ENCODE peak calls at places on chromosomes 2 and 18, in ten cellular contexts. H is psoas muscle, U is IMR-90, M is coronary artery, R is BE2C, K is tibial nerve, O is heart left ventricle, D is PC-9, Y is breast epithelium, P is AG04449. N is an unnamed sample.

GRCh38 chr2:47599171-47599570 is 183.8 kb upstream of the MSH6 start:
- DNase-seq in H (no peak), U (no peak), M (no peak), R (no peak), K (no peak), O (no peak), D (no peak), Y (no peak), P (no peak), N (no peak)

GRCh38 chr2:112812318-112813042 is 24.1 kb downstream of the IL1B start:
- DNase-seq in H (no peak), U (peak; percentile 96), M (no peak), R (no peak), K (no peak), O (no peak), D (no peak), Y (no peak), P (no peak), N (peak; percentile 74)

GRCh38 chr2:113156278-113157107 is 17.3 kb upstream of the PSD4 start:
- DNase-seq in H (no peak), U (no peak), M (peak; percentile 7), R (no peak), K (no peak), O (no peak), D (peak; percentile 42), Y (no peak), P (no peak), N (no peak)

GRCh38 chr2:18117592-18117991 is 239.1 kb downstream of the KCNS3 start:
- DNase-seq in H (no peak), U (peak; percentile 41), M (no peak), R (peak; percentile 28), K (no peak), O (no peak), D (no peak), Y (no peak), P (no peak), N (peak; percentile 51)

GRCh38 chr2:160703648-160704585 is 210.3 kb upstream of the RBMS1 start:
- DNase-seq in H (peak; percentile 11), U (no peak), M (no peak), R (no peak), K (no peak), O (peak; percentile 10), D (no peak), Y (no peak), P (no peak), N (peak; percentile 61)

GRCh38 chr2:9252002-9252357 is 45.4 kb downstream of the ASAP2 start:
- DNase-seq in H (no peak), U (no peak), M (no peak), R (no peak), K (no peak), O (no peak), D (peak; percentile 62), Y (no peak), P (no peak), N (no peak)

GRCh38 chr2:64586883-64587481 is 62.9 kb downstream of the AFTPH start:
- DNase-seq in H (no peak), U (peak; percentile 72), M (no peak), R (no peak), K (no peak), O (no peak), D (peak; percentile 49), Y (no peak), P (peak; percentile 17), N (peak; percentile 72)

GRCh38 chr2:5236308-5236707 is 455.9 kb upstream of the SOX11 start:
- DNase-seq in H (no peak), U (no peak), M (no peak), R (no peak), K (no peak), O (no peak), D (no peak), Y (no peak), P (no peak), N (no peak)

GRCh38 chr2:100427627-100428258 is 10.3 kb upstream of the CHST10 start:
- DNase-seq in H (peak; percentile 26), U (peak; percentile 38), M (no peak), R (peak; percentile 63), K (no peak), O (peak; percentile 40), D (no peak), Y (peak; percentile 33), P (no peak), N (peak; percentile 33)

GRCh38 chr2:74426181-74426758 is 4.7 kb downstream of the WDR54 start:
- DNase-seq in H (no peak), U (no peak), M (no peak), R (no peak), K (no peak), O (no peak), D (no peak), Y (no peak), P (no peak), N (no peak)

GRCh38 chr2:180562378-180562777 is 418.0 kb upstream of the UBE2E3 start:
- DNase-seq in H (no peak), U (no peak), M (no peak), R (no peak), K (no peak), O (no peak), D (no peak), Y (no peak), P (no peak), N (no peak)

GRCh38 chr2:184830531-184830930 is 232.2 kb downstream of the ZNF804A start:
- DNase-seq in H (no peak), U (no peak), M (no peak), R (no peak), K (no peak), O (no peak), D (no peak), Y (no peak), P (no peak), N (no peak)

GRCh38 chr2:236309669-236310029 is 45.4 kb upstream of the ASB18 start:
- DNase-seq in H (no peak), U (no peak), M (no peak), R (peak; percentile 24), K (no peak), O (no peak), D (no peak), Y (no peak), P (no peak), N (no peak)

GRCh38 chr2:96205238-96205637 is 3.4 kb downstream of the STARD7 start:
- DNase-seq in H (no peak), U (no peak), M (no peak), R (no peak), K (no peak), O (no peak), D (peak; percentile 40), Y (peak; percentile 55), P (no peak), N (peak; percentile 89)

GRCh38 chr2:128310094-128310716 is 8.5 kb downstream of the HS6ST1 start:
- DNase-seq in H (no peak), U (no peak), M (peak; percentile 71), R (peak; percentile 1), K (peak; percentile 8), O (no peak), D (no peak), Y (peak; percentile 0), P (no peak), N (no peak)

GRCh38 chr2:33014268-33014667 is 67.5 kb downstream of the LTBP1 start:
- DNase-seq in H (no peak), U (no peak), M (no peak), R (no peak), K (no peak), O (no peak), D (no peak), Y (no peak), P (no peak), N (no peak)

GRCh38 chr18:46281185-46282176 is 177.3 kb downstream of the HAUS1 start:
- DNase-seq in H (peak; percentile 51), U (peak; percentile 79), M (peak; percentile 70), R (peak; percentile 74), K (peak; percentile 22), O (peak; percentile 60), D (peak; percentile 73), Y (peak; percentile 66), P (no peak), N (peak; percentile 75)

GRCh38 chr2:147659051-147659450 is 185.8 kb upstream of the ACVR2A start:
- DNase-seq in H (no peak), U (peak; percentile 58), M (no peak), R (no peak), K (no peak), O (no peak), D (no peak), Y (no peak), P (no peak), N (peak; percentile 25)

GRCh38 chr2:88832256-88832991 is 141.0 kb downstream of the RPIA start:
- DNase-seq in H (no peak), U (no peak), M (no peak), R (no peak), K (no peak), O (no peak), D (no peak), Y (no peak), P (no peak), N (no peak)
- TF ChIP-seq CTCF in H (no peak), U (no peak), M (no peak), R (no peak), K (no peak), O (no peak), D (no peak), Y (no peak), P (no peak), N (no peak)

DNA sequence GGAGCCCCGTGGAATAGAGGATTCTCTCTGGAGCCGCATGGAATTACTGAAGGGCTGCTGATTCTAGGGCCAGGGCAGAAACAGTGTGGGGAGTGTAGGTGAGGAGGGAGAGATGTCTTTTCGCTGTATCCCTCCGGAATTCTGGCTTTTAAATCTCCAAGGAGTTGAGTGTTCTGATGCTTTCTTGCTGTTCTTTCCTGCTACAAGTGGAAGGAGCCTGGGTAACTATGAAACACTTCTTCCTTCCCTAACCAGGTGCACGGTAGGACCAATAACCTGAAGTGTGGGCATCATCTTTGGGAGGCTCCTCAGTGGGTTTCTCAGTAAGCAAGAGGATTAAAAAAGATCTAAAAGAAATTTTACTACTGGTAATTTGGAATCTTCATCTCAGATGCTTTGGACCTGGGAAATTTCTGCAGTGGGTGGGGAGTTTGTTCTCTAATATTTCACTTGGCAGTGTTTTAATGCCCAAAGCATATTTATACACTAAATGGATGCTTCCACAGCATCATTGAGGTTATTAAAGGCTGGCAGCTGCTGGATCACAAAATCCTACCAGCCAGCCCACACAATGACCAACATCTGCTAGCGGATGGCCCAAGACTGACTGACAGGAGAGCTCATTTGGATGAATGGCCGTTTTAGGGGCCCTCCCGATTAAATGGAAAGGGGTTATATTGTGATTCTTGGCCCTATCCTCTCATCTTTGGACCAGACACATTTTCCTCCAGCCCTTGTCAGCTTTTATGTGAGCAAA is 2.1 kb downstream of the EML6 start:
- DNase-seq in H (no peak), U (no peak), M (no peak), R (no peak), K (no peak), O (no peak), D (no peak), Y (no peak), P (no peak), N (no peak)
- H3K4me3 ChIP-seq in H (peak overlapping the region; percentile 88), U (no peak overlapping the region), M (peak overlapping the region; percentile 88), R (peak overlapping the region; percentile 76), K (peak overlapping the region; percentile 88), O (peak overlapping the region; percentile 74), D (no peak overlapping the region), Y (peak overlapping the region; percentile 78), P (peak overlapping the region; percentile 75), N (peak overlapping the region; percentile 47)

GRCh38 chr2:30679416-30680088 is 127.7 kb downstream of the CAPN13 start:
- DNase-seq in H (no peak), U (peak; percentile 59), M (no peak), R (no peak), K (no peak), O (no peak), D (no peak), Y (no peak), P (no peak), N (peak; percentile 73)
- TF ChIP-seq CTCF in H (no peak), U (no peak), M (no peak), R (no peak), K (no peak), O (no peak), D (no peak), Y (no peak), P (no peak), N (no peak)

GRCh38 chr2:223956267-223956666 is 996 bp upstream of the MRPL44 start:
- DNase-seq in H (no peak), U (no peak), M (no peak), R (no peak), K (no peak), O (no peak), D (no peak), Y (no peak), P (no peak), N (no peak)
- H3K4me3 ChIP-seq in H (peak overlapping the region; percentile 85), U (no peak overlapping the region), M (peak overlapping the region; percentile 77), R (no peak overlapping the region), K (no peak overlapping the region), O (no peak overlapping the region), D (peak overlapping the region; percentile 81), Y (peak overlapping the region; percentile 74), P (no peak overlapping the region), N (no peak overlapping the region)